ENCODE peak calls at places on chromosomes 11 and 22, in six cellular contexts. One of them, this sample, is unnamed.

GRCh38 chr11:27721505-27722116 is 21.4 kb upstream of the BDNF start:
- DNase-seq in HAP-1: no peak
- DNase-seq in neuronal stem cell: no peak
- DNase-seq in aorta: no peak
- DNase-seq in HCT116: no peak
- DNase-seq in fibroblast of lung: no peak
- DNase-seq in this sample: no peak

GRCh38 chr11:1650034-1650917 is 20.7 kb downstream of the KRTAP5-5 start:
- DNase-seq in HAP-1: no peak
- DNase-seq in neuronal stem cell: no peak
- DNase-seq in aorta: peak; percentile 28
- DNase-seq in HCT116: no peak
- DNase-seq in fibroblast of lung: no peak
- DNase-seq in this sample: no peak

GRCh38 chr22:33726294-33726711 is 194.0 kb downstream of the LARGE1 start:
- DNase-seq in HAP-1: no peak
- DNase-seq in neuronal stem cell: no peak
- DNase-seq in aorta: no peak
- DNase-seq in HCT116: no peak
- DNase-seq in fibroblast of lung: peak; percentile 70
- DNase-seq in this sample: peak; percentile 14

GRCh38 chr11:113147249-113147648 is 167.1 kb upstream of the TTC12 start:
- DNase-seq in HAP-1: no peak
- DNase-seq in neuronal stem cell: peak; percentile 11
- DNase-seq in aorta: no peak
- DNase-seq in HCT116: no peak
- DNase-seq in fibroblast of lung: no peak
- DNase-seq in this sample: peak; percentile 95

GRCh38 chr11:86802601-86803051 is 2.3 kb downstream of the PRSS23 start:
- DNase-seq in HAP-1: peak; percentile 43
- DNase-seq in neuronal stem cell: no peak
- DNase-seq in aorta: no peak
- DNase-seq in HCT116: peak; percentile 53
- DNase-seq in fibroblast of lung: peak; percentile 64
- DNase-seq in this sample: peak; percentile 49

GRCh38 chr11:22787565-22788162 is 41.9 kb downstream of the SVIP start:
- DNase-seq in HAP-1: peak; percentile 34
- DNase-seq in neuronal stem cell: peak; percentile 23
- DNase-seq in aorta: no peak
- DNase-seq in HCT116: peak; percentile 22
- DNase-seq in fibroblast of lung: peak; percentile 30
- DNase-seq in this sample: peak; percentile 77

GRCh38 chr11:44659641-44660040 is 67.1 kb upstream of the TSPAN18 start:
- DNase-seq in HAP-1: no peak
- DNase-seq in neuronal stem cell: no peak
- DNase-seq in aorta: no peak
- DNase-seq in HCT116: no peak
- DNase-seq in fibroblast of lung: no peak
- DNase-seq in this sample: no peak

GRCh38 chr11:100823360-100823759 is 136.3 kb downstream of the ARHGAP42 start:
- DNase-seq in HAP-1: no peak
- DNase-seq in neuronal stem cell: no peak
- DNase-seq in aorta: no peak
- DNase-seq in HCT116: no peak
- DNase-seq in fibroblast of lung: no peak
- DNase-seq in this sample: no peak

GRCh38 chr11:128297111-128297651 is 290.2 kb downstream of the ETS1 start:
- DNase-seq in HAP-1: no peak
- DNase-seq in neuronal stem cell: no peak
- DNase-seq in aorta: no peak
- DNase-seq in HCT116: no peak
- DNase-seq in fibroblast of lung: no peak
- DNase-seq in this sample: peak; percentile 28

GRCh38 chr11:1397146-1397861 is 7.6 kb downstream of the BRSK2 start:
- DNase-seq in HAP-1: no peak
- DNase-seq in neuronal stem cell: no peak
- DNase-seq in aorta: peak; percentile 34
- DNase-seq in HCT116: no peak
- DNase-seq in fibroblast of lung: no peak
- DNase-seq in this sample: no peak

GRCh38 chr11:104907521-104908185 is 9.4 kb upstream of the CASP12 start:
- DNase-seq in HAP-1: no peak
- DNase-seq in neuronal stem cell: no peak
- DNase-seq in aorta: no peak
- DNase-seq in HCT116: no peak
- DNase-seq in fibroblast of lung: peak; percentile 61
- DNase-seq in this sample: peak; percentile 12

GRCh38 chr11:82191690-82192089 is 542.0 kb downstream of the FAM181B start:
- DNase-seq in HAP-1: no peak
- DNase-seq in neuronal stem cell: no peak
- DNase-seq in aorta: no peak
- DNase-seq in HCT116: no peak
- DNase-seq in fibroblast of lung: no peak
- DNase-seq in this sample: no peak

GRCh38 chr11:13287681-13288080 is 10.1 kb downstream of the BMAL1 start:
- DNase-seq in HAP-1: no peak
- DNase-seq in neuronal stem cell: no peak
- DNase-seq in aorta: no peak
- DNase-seq in HCT116: no peak
- DNase-seq in fibroblast of lung: no peak
- DNase-seq in this sample: no peak

GRCh38 chr11:662689-663274 is 25.7 kb downstream of the DRD4 start:
- DNase-seq in HAP-1: peak; percentile 73
- DNase-seq in neuronal stem cell: no peak
- DNase-seq in aorta: peak; percentile 71
- DNase-seq in HCT116: peak; percentile 48
- DNase-seq in fibroblast of lung: peak; percentile 35
- DNase-seq in this sample: peak; percentile 75

GRCh38 chr22:36833073-36833472 is 16.2 kb upstream of the PVALB start:
- DNase-seq in HAP-1: no peak
- DNase-seq in neuronal stem cell: no peak
- DNase-seq in aorta: no peak
- DNase-seq in HCT116: no peak
- DNase-seq in fibroblast of lung: no peak
- DNase-seq in this sample: no peak

GRCh38 chr11:123601737-123602136 is 52.7 kb downstream of the SCN3B start:
- DNase-seq in HAP-1: no peak
- DNase-seq in neuronal stem cell: no peak
- DNase-seq in aorta: no peak
- DNase-seq in HCT116: no peak
- DNase-seq in fibroblast of lung: no peak
- DNase-seq in this sample: no peak

GRCh38 chr11:119179983-119180382 is 5.3 kb upstream of the NHERF4 start:
- DNase-seq in HAP-1: no peak
- DNase-seq in neuronal stem cell: no peak
- DNase-seq in aorta: no peak
- DNase-seq in HCT116: no peak
- DNase-seq in fibroblast of lung: no peak
- DNase-seq in this sample: no peak

GRCh38 chr11:12087075-12087775 is 23.2 kb upstream of the MICAL2 start:
- DNase-seq in HAP-1: no peak
- DNase-seq in neuronal stem cell: no peak
- DNase-seq in aorta: peak; percentile 71
- DNase-seq in HCT116: peak; percentile 38
- DNase-seq in fibroblast of lung: peak; percentile 81
- DNase-seq in this sample: no peak

GRCh38 chr11:44564653-44565007 is 833 bp upstream of the CD82 start:
- DNase-seq in HAP-1: no peak
- DNase-seq in neuronal stem cell: no peak
- DNase-seq in aorta: peak; percentile 94
- DNase-seq in HCT116: no peak
- DNase-seq in fibroblast of lung: peak; percentile 84
- DNase-seq in this sample: peak; percentile 89

GRCh38 chr11:127074151-127074761 is 73.7 kb upstream of the KIRREL3 start:
- DNase-seq in HAP-1: no peak
- DNase-seq in neuronal stem cell: peak; percentile 9
- DNase-seq in aorta: no peak
- DNase-seq in HCT116: no peak
- DNase-seq in fibroblast of lung: peak; percentile 75
- DNase-seq in this sample: peak; percentile 84

GRCh38 chr22:48315415-48316244 is 1512.0 kb downstream of the BRD1 start:
- DNase-seq in HAP-1: no peak
- DNase-seq in neuronal stem cell: no peak
- DNase-seq in aorta: no peak
- DNase-seq in HCT116: no peak
- DNase-seq in fibroblast of lung: no peak
- DNase-seq in this sample: peak; percentile 1

GRCh38 chr22:48318173-48318572 is 1509.5 kb downstream of the BRD1 start:
- DNase-seq in HAP-1: no peak
- DNase-seq in neuronal stem cell: no peak
- DNase-seq in aorta: no peak
- DNase-seq in HCT116: no peak
- DNase-seq in fibroblast of lung: no peak
- DNase-seq in this sample: no peak

GRCh38 chr22:48318575-48319320 is 1508.9 kb downstream of the BRD1 start:
- DNase-seq in HAP-1: no peak
- DNase-seq in neuronal stem cell: no peak
- DNase-seq in aorta: no peak
- DNase-seq in HCT116: no peak
- DNase-seq in fibroblast of lung: no peak
- DNase-seq in this sample: peak; percentile 1

GRCh38 chr22:48316876-48317250 is 1510.8 kb downstream of the BRD1 start:
- DNase-seq in HAP-1: no peak
- DNase-seq in neuronal stem cell: no peak
- DNase-seq in aorta: no peak
- DNase-seq in HCT116: no peak
- DNase-seq in fibroblast of lung: no peak
- DNase-seq in this sample: no peak

GRCh38 chr22:48316245-48316875 is 1511.3 kb downstream of the BRD1 start:
- DNase-seq in HAP-1: no peak
- DNase-seq in neuronal stem cell: no peak
- DNase-seq in aorta: no peak
- DNase-seq in HCT116: no peak
- DNase-seq in fibroblast of lung: no peak
- DNase-seq in this sample: peak; percentile 1
- H3K9me3 ChIP-seq in HAP-1: no peaks in the 10 kb centered on the region
- H3K9me3 ChIP-seq in neuronal stem cell: no peaks in the 10 kb centered on the region
- H3K9me3 ChIP-seq in aorta: peaks cover 2% of the 10 kb centered on the region
- H3K9me3 ChIP-seq in HCT116: peaks cover 7% of the 10 kb centered on the region
- H3K9me3 ChIP-seq in fibroblast of lung: no peaks in the 10 kb centered on the region
- H3K9me3 ChIP-seq in this sample: peaks cover 3% of the 10 kb centered on the region

DNA sequence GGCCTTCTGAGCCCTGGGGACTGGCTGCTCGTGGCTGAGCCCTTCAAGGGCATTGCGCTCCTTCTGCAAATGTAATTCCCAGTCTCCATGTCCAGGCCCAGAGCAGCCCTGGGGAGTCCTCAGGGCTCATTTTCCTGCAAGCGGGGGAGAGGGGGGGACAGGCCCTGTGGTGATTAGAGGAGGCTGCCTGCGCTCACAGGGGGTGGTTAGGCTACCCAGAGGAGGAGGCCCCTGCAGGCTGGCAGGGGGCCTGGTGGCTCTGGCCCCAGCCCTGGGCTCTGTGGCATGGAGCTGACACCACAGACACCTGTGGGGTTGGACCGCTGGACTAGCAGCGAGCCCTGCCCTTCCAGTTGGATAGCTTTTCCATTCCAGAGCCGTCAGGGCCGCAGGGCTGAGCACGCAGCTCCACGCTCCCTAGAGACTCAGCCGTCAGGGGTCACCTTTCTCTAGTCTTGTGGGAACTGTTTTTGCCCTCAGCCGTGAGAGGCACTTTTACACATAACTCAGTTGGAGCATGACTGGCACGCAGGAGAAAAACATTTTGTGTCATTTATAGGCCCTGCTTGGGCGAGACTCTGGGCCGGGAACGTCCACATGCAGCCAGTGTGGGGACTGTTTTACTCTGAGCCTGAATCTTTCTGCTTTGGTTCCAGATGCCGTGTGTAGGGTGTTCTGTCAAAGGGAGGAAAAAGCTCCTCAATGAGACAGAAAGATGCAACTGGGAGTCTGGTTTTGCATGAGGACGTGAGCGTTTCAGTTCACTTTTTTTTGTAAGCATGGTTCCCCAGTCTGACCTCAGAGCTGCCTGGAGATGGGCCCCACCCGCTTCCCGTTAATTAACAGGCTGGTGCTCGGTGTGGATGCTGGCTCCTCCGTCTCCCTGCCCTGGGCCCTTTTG is 58.1 kb downstream of the LRP5 start:
- DNase-seq in HAP-1: no peak
- DNase-seq in neuronal stem cell: no peak
- DNase-seq in aorta: peak; percentile 73
- DNase-seq in HCT116: no peak
- DNase-seq in fibroblast of lung: peak; percentile 12
- DNase-seq in this sample: no peak
- H3K4me1 ChIP-seq in HAP-1: no peaks in the 10 kb centered on the region
- H3K4me1 ChIP-seq in neuronal stem cell: peaks cover 16% of the 10 kb centered on the region
- H3K4me1 ChIP-seq in aorta: peaks cover 3% of the 10 kb centered on the region
- H3K4me1 ChIP-seq in HCT116: no peaks in the 10 kb centered on the region
- H3K4me1 ChIP-seq in fibroblast of lung: peaks cover 18% of the 10 kb centered on the region
- H3K4me1 ChIP-seq in this sample: peaks cover 22% of the 10 kb centered on the region

GRCh38 chr22:49685116-49685515 is 142.6 kb downstream of the BRD1 start:
- DNase-seq in HAP-1: no peak
- DNase-seq in neuronal stem cell: no peak
- DNase-seq in aorta: no peak
- DNase-seq in HCT116: no peak
- DNase-seq in fibroblast of lung: no peak
- DNase-seq in this sample: no peak

GRCh38 chr22:49685686-49686085 is 142.0 kb downstream of the BRD1 start:
- DNase-seq in HAP-1: no peak
- DNase-seq in neuronal stem cell: no peak
- DNase-seq in aorta: no peak
- DNase-seq in HCT116: no peak
- DNase-seq in fibroblast of lung: no peak
- DNase-seq in this sample: no peak

GRCh38 chr22:49687333-49687732 is 140.3 kb downstream of the BRD1 start:
- DNase-seq in HAP-1: no peak
- DNase-seq in neuronal stem cell: no peak
- DNase-seq in aorta: no peak
- DNase-seq in HCT116: no peak
- DNase-seq in fibroblast of lung: no peak
- DNase-seq in this sample: no peak

GRCh38 chr22:49687786-49688515 is 139.7 kb downstream of the BRD1 start:
- DNase-seq in HAP-1: no peak
- DNase-seq in neuronal stem cell: no peak
- DNase-seq in aorta: no peak
- DNase-seq in HCT116: no peak
- DNase-seq in fibroblast of lung: no peak
- DNase-seq in this sample: no peak

GRCh38 chr22:49686495-49687219 is 141.0 kb downstream of the BRD1 start:
- DNase-seq in HAP-1: no peak
- DNase-seq in neuronal stem cell: no peak
- DNase-seq in aorta: no peak
- DNase-seq in HCT116: no peak
- DNase-seq in fibroblast of lung: no peak
- DNase-seq in this sample: no peak
- H3K9me3 ChIP-seq in HAP-1: no peaks in the 10 kb centered on the region
- H3K9me3 ChIP-seq in neuronal stem cell: peaks cover 10% of the 10 kb centered on the region
- H3K9me3 ChIP-seq in aorta: no peaks in the 10 kb centered on the region
- H3K9me3 ChIP-seq in HCT116: no peaks in the 10 kb centered on the region
- H3K9me3 ChIP-seq in fibroblast of lung: no peaks in the 10 kb centered on the region
- H3K9me3 ChIP-seq in this sample: peaks cover 3% of the 10 kb centered on the region

DNA sequence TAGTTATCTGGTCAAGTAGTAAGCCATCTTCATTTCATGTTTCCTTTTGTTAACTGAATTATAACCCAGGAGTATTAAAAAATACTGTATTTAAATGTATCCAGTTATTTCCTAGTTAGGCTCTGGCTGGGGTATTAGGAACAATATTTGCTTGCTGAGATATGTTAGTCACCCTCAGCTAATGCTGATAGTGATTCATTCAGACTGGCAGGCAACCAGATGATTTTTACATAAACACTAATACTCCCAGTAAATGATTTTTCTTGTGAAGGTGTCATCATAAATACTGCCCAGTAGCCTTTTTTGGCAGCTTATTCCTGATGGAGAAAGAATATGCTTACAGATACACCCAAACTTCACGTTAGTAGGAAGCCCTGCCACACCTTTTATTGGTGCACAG is 8.1 kb downstream of the YWHAH start:
- DNase-seq in HAP-1: no peak
- DNase-seq in neuronal stem cell: no peak
- DNase-seq in aorta: no peak
- DNase-seq in HCT116: no peak
- DNase-seq in fibroblast of lung: peak; percentile 94
- DNase-seq in this sample: no peak
- H3K4me1 ChIP-seq in HAP-1: no peaks in the 10 kb centered on the region
- H3K4me1 ChIP-seq in neuronal stem cell: no peaks in the 10 kb centered on the region
- H3K4me1 ChIP-seq in aorta: peaks cover 14% of the 10 kb centered on the region
- H3K4me1 ChIP-seq in HCT116: peaks cover 7% of the 10 kb centered on the region
- H3K4me1 ChIP-seq in fibroblast of lung: peaks cover 29% of the 10 kb centered on the region
- H3K4me1 ChIP-seq in this sample: no peaks in the 10 kb centered on the region

This sample was measured in SJCRH30.